ENCODE peak calls at places on chromosomes 1 and 21, in four cellular contexts. One of them, this sample, is unnamed.

GRCh38 chr1:231037585-231038517 is 2.2 kb downstream of the FAM89A start:
- DNase-seq in AG04450: no peak
- DNase-seq in tibial nerve: no peak
- DNase-seq in heart left ventricle: no peak
- DNase-seq in this sample: no peak

GRCh38 chr21:41141031-41141457 is 26.9 kb upstream of the BACE2 start:
- DNase-seq in tibial nerve: no peak
- DNase-seq in AG04450: no peak
- DNase-seq in heart left ventricle: no peak
- DNase-seq in this sample: no peak

GRCh38 chr1:226677121-226678020 is 61.7 kb downstream of the ITPKB start:
- DNase-seq in heart left ventricle: peak
- DNase-seq in tibial nerve: peak
- DNase-seq in AG04450: no peak
- DNase-seq in this sample: peak

GRCh38 chr1:17251699-17252376 is 2.9 kb downstream of the PADI3 start:
- DNase-seq in tibial nerve: no peak
- DNase-seq in heart left ventricle: no peak
- DNase-seq in AG04450: no peak
- DNase-seq in this sample: no peak

GRCh38 chr1:105485207-105485606 is 1571.3 kb upstream of the PRMT6 start:
- DNase-seq in AG04450: peak
- DNase-seq in heart left ventricle: no peak
- DNase-seq in tibial nerve: no peak
- DNase-seq in this sample: no peak

GRCh38 chr21:45303111-45303615 is 15.5 kb upstream of the POFUT2 start:
- DNase-seq in tibial nerve: no peak
- DNase-seq in heart left ventricle: peak
- DNase-seq in AG04450: no peak
- DNase-seq in this sample: no peak

GRCh38 chr1:116737855-116738318 is 16.3 kb upstream of the CD2 start:
- DNase-seq in heart left ventricle: no peak
- DNase-seq in AG04450: no peak
- DNase-seq in tibial nerve: no peak
- DNase-seq in this sample: no peak

GRCh38 chr1:55347786-55348185 is 132.6 kb upstream of the USP24 start:
- DNase-seq in heart left ventricle: no peak
- DNase-seq in AG04450: no peak
- DNase-seq in tibial nerve: no peak
- DNase-seq in this sample: no peak

GRCh38 chr1:24133819-24134218 is 9.1 kb downstream of the IL22RA1 start:
- DNase-seq in heart left ventricle: no peak
- DNase-seq in AG04450: no peak
- DNase-seq in tibial nerve: no peak
- DNase-seq in this sample: no peak

GRCh38 chr1:1432566-1432950 is 2.9 kb upstream of the VWA1 start:
- DNase-seq in tibial nerve: no peak
- DNase-seq in heart left ventricle: no peak
- DNase-seq in AG04450: no peak
- DNase-seq in this sample: no peak

GRCh38 chr1:17957588-17958267 is 149.9 kb upstream of the IGSF21 start:
- DNase-seq in AG04450: no peak
- DNase-seq in heart left ventricle: no peak
- DNase-seq in tibial nerve: peak
- DNase-seq in this sample: no peak

GRCh38 chr1:236063919-236064673 is 794 bp downstream of the NID1 start:
- DNase-seq in heart left ventricle: peak
- DNase-seq in tibial nerve: peak
- DNase-seq in AG04450: no peak
- DNase-seq in this sample: no peak

GRCh38 chr1:65458730-65459396 is 38.4 kb downstream of the LEPR start:
- DNase-seq in tibial nerve: no peak
- DNase-seq in heart left ventricle: no peak
- DNase-seq in AG04450: no peak
- DNase-seq in this sample: no peak

GRCh38 chr1:175016073-175016722 is 7.0 kb downstream of the MRPS14 start:
- DNase-seq in AG04450: no peak
- DNase-seq in tibial nerve: no peak
- DNase-seq in heart left ventricle: no peak
- DNase-seq in this sample: no peak

GRCh38 chr1:17248781-17249180 is at the start of gene PADI3:
- DNase-seq in tibial nerve: no peak
- DNase-seq in AG04450: no peak
- DNase-seq in heart left ventricle: no peak
- DNase-seq in this sample: no peak

GRCh38 chr1:243325305-243325890 is 69.6 kb downstream of the SDCCAG8 start:
- DNase-seq in AG04450: peak
- DNase-seq in heart left ventricle: no peak
- DNase-seq in tibial nerve: peak
- DNase-seq in this sample: peak

GRCh38 chr1:220347654-220348175 is 75.5 kb upstream of the RAB3GAP2 start:
- DNase-seq in AG04450: no peak
- DNase-seq in tibial nerve: no peak
- DNase-seq in heart left ventricle: no peak
- DNase-seq in this sample: no peak

GRCh38 chr1:212914789-212915188 is 35.6 kb upstream of the VASH2 start:
- DNase-seq in AG04450: no peak
- DNase-seq in tibial nerve: no peak
- DNase-seq in heart left ventricle: no peak
- DNase-seq in this sample: no peak

GRCh38 chr1:159007734-159008133 is 2.0 kb upstream of the IFI16 start:
- DNase-seq in AG04450: no peak
- DNase-seq in heart left ventricle: no peak
- DNase-seq in tibial nerve: no peak
- DNase-seq in this sample: no peak

GRCh38 chr1:24278726-24279125 is 40.4 kb upstream of the GRHL3 start:
- DNase-seq in AG04450: no peak
- DNase-seq in heart left ventricle: no peak
- DNase-seq in tibial nerve: no peak
- DNase-seq in this sample: no peak

GRCh38 chr1:30036666-30037065 is 686.7 kb downstream of the MATN1 start:
- DNase-seq in heart left ventricle: no peak
- DNase-seq in tibial nerve: no peak
- DNase-seq in AG04450: no peak
- DNase-seq in this sample: no peak

GRCh38 chr1:50978144-50978851 is 8.3 kb downstream of the CDKN2C start:
- DNase-seq in AG04450: no peak
- DNase-seq in heart left ventricle: peak
- DNase-seq in tibial nerve: peak
- DNase-seq in this sample: no peak

GRCh38 chr1:179911812-179912211 is 29.7 kb downstream of the TOR1AIP1 start:
- DNase-seq in AG04450: no peak
- DNase-seq in heart left ventricle: no peak
- DNase-seq in tibial nerve: no peak
- DNase-seq in this sample: no peak

GRCh38 chr1:63732666-63733065 is 41.2 kb upstream of the ROR1 start:
- DNase-seq in heart left ventricle: no peak
- DNase-seq in tibial nerve: no peak
- DNase-seq in AG04450: no peak
- DNase-seq in this sample: no peak

GRCh38 chr21:45456836-45457160 is 51.8 kb downstream of the COL18A1 start:
- DNase-seq in tibial nerve: no peak
- DNase-seq in AG04450: no peak
- DNase-seq in heart left ventricle: peak
- DNase-seq in this sample: no peak

GRCh38 chr21:44261675-44262295 is at the start of gene DNMT3L:
- DNase-seq in tibial nerve: no peak
- DNase-seq in AG04450: no peak
- DNase-seq in heart left ventricle: peak
- DNase-seq in this sample: no peak

GRCh38 chr1:24586970-24587820 is 31.3 kb downstream of the NCMAP start:
- DNase-seq in heart left ventricle: no peak
- DNase-seq in tibial nerve: peak
- DNase-seq in AG04450: peak
- DNase-seq in this sample: peak

GRCh38 chr1:210920258-210920657 is 213.7 kb downstream of the KCNH1 start:
- DNase-seq in AG04450: no peak
- DNase-seq in heart left ventricle: no peak
- DNase-seq in tibial nerve: no peak
- DNase-seq in this sample: no peak

GRCh38 chr21:45981154-45981606 is 390 bp upstream of the COL6A1 start:
- DNase-seq in AG04450: peak
- DNase-seq in heart left ventricle: peak
- DNase-seq in tibial nerve: peak
- DNase-seq in this sample: peak

GRCh38 chr1:53949023-53949611 is 3.0 kb downstream of the LRRC42 start:
- DNase-seq in heart left ventricle: no peak
- DNase-seq in tibial nerve: no peak
- DNase-seq in AG04450: no peak
- DNase-seq in this sample: peak

GRCh38 chr21:29372063-29372802 is 73.5 kb downstream of the BACH1 start:
- DNase-seq in AG04450: peak
- DNase-seq in tibial nerve: peak
- DNase-seq in heart left ventricle: no peak
- DNase-seq in this sample: peak

GRCh38 chr1:54987830-54988705 is 7.6 kb downstream of the TMEM61 start:
- DNase-seq in AG04450: peak
- DNase-seq in heart left ventricle: no peak
- DNase-seq in tibial nerve: no peak
- DNase-seq in this sample: no peak

GRCh38 chr21:15604424-15604823 is 125.4 kb upstream of the USP25 start:
- DNase-seq in tibial nerve: no peak
- DNase-seq in AG04450: no peak
- DNase-seq in heart left ventricle: no peak
- DNase-seq in this sample: no peak

GRCh38 chr1:159197767-159198557 is 6.7 kb upstream of the ACKR1 start:
- DNase-seq in heart left ventricle: no peak
- DNase-seq in AG04450: peak
- DNase-seq in tibial nerve: peak
- DNase-seq in this sample: peak

GRCh38 chr1:175338447-175339135 is 146.0 kb upstream of the KIAA0040 start:
- DNase-seq in AG04450: no peak
- DNase-seq in heart left ventricle: no peak
- DNase-seq in tibial nerve: no peak
- DNase-seq in this sample: peak

DNA sequence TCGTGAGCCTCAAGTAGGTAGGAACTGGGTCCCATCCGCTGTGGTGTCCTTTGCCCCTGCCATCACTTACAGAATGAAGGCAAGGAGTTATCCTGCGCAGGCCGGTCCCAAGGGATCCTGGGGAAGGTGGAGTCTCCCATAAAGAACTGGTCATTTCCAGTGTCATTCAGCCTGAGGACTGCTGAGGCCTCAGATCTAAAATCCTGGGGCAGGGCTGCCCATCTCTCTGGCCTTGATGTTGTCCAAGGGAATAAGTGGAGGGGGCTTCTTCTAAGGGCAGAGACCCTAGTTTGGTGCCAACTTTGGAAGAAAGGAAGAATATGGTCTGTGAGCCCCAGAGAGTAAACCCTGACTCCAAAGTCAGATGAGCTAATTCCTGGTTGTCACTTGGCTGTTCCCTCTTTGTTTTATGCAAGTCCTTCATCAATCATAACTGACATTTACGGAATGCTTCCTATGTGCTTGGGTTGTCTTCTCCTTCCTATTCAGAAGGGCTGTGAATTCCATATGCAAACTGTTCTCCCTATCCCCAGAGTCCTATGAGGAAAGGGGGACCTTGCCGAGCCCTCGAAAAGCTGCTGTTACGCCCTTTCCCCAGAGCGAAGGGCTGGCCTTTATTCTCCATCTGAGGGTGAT is 6.9 kb downstream of the IFI6 start:
- DNase-seq in tibial nerve: no peak
- DNase-seq in heart left ventricle: no peak
- DNase-seq in AG04450: no peak
- DNase-seq in this sample: no peak
- H3K4me3 ChIP-seq in tibial nerve: no peak
- H3K4me3 ChIP-seq in heart left ventricle: no peak
- H3K4me3 ChIP-seq in AG04450: no peak
- H3K4me3 ChIP-seq in this sample: no peak

GRCh38 chr1:88773540-88774150 is 89.6 kb downstream of the PKN2 start:
- DNase-seq in heart left ventricle: no peak
- DNase-seq in AG04450: peak
- DNase-seq in tibial nerve: no peak
- DNase-seq in this sample: no peak

GRCh38 chr1:88777604-88778149 is 93.6 kb downstream of the PKN2 start:
- DNase-seq in heart left ventricle: no peak
- DNase-seq in AG04450: no peak
- DNase-seq in tibial nerve: no peak
- DNase-seq in this sample: no peak

GRCh38 chr1:88768816-88769215 is 84.7 kb downstream of the PKN2 start:
- DNase-seq in tibial nerve: no peak
- DNase-seq in AG04450: no peak
- DNase-seq in heart left ventricle: no peak
- DNase-seq in this sample: no peak

GRCh38 chr1:88779880-88780279 is 95.8 kb downstream of the PKN2 start:
- DNase-seq in tibial nerve: no peak
- DNase-seq in heart left ventricle: no peak
- DNase-seq in AG04450: no peak
- DNase-seq in this sample: no peak

GRCh38 chr1:88774151-88774556 is 90.1 kb downstream of the PKN2 start:
- DNase-seq in tibial nerve: no peak
- DNase-seq in heart left ventricle: no peak
- DNase-seq in AG04450: no peak
- DNase-seq in this sample: no peak
- H3K4me3 ChIP-seq in tibial nerve: no peak
- H3K4me3 ChIP-seq in heart left ventricle: no peak
- H3K4me3 ChIP-seq in AG04450: no peak
- H3K4me3 ChIP-seq in this sample: no peak

GRCh38 chr1:201422026-201422425 is 496 bp upstream of the TNNI1 start:
- DNase-seq in tibial nerve: no peak
- DNase-seq in AG04450: no peak
- DNase-seq in heart left ventricle: no peak
- DNase-seq in this sample: no peak
- H3K4me3 ChIP-seq in tibial nerve: no peak
- H3K4me3 ChIP-seq in AG04450: no peak
- H3K4me3 ChIP-seq in heart left ventricle: no peak
- H3K4me3 ChIP-seq in this sample: no peak

DNA sequence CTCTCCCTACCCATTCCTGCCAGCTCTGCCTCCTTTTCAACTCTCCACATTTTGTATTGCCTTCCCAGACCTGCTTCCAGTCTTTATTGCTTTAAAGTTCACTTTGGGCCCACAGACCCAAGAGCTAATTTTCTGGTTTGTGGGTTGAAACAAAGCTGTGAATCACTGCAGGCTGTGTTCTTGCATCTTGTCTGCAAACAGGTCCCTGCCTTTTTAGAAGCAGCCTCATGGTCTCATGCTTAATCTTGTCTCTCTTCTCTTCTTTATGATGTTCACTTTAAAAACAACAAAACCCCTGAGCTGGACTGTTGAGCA is 3.8 kb downstream of the BTG2 start:
- DNase-seq in AG04450: no peak
- DNase-seq in heart left ventricle: no peak
- DNase-seq in tibial nerve: no peak
- DNase-seq in this sample: no peak
- H3K4me3 ChIP-seq in AG04450: no peak
- H3K4me3 ChIP-seq in heart left ventricle: peak
- H3K4me3 ChIP-seq in tibial nerve: peak
- H3K4me3 ChIP-seq in this sample: no peak

GRCh38 chr1:58250587-58250948 is 296.0 kb downstream of the OMA1 start:
- DNase-seq in tibial nerve: no peak
- DNase-seq in AG04450: no peak
- DNase-seq in heart left ventricle: no peak
- DNase-seq in this sample: no peak
- H3K4me3 ChIP-seq in tibial nerve: no peak
- H3K4me3 ChIP-seq in AG04450: no peak
- H3K4me3 ChIP-seq in heart left ventricle: no peak
- H3K4me3 ChIP-seq in this sample: peak

GRCh38 chr1:245213066-245213465 is 58.3 kb downstream of the KIF26B start:
- DNase-seq in tibial nerve: no peak
- DNase-seq in AG04450: no peak
- DNase-seq in heart left ventricle: no peak
- DNase-seq in this sample: no peak
- H3K4me3 ChIP-seq in tibial nerve: no peak
- H3K4me3 ChIP-seq in AG04450: no peak
- H3K4me3 ChIP-seq in heart left ventricle: no peak
- H3K4me3 ChIP-seq in this sample: no peak

This sample was measured in Jurkat, Clone E6-1.